ENCODE peak calls at places on chromosomes 4 and X, in six cellular contexts. D is foreskin fibroblast, F is Right ventricle myocardium superior, B is NCI-H345, G is substantia nigra, M is choroid plexus epithelial cell. U is an unnamed sample.

GRCh38 chrX:120603707-120604358 is at the start of gene MCTS1:
- DNase-seq in D (peak; percentile 93), F (peak; percentile 86), B (peak; percentile 80), G (peak; percentile 22), M (peak; percentile 97), U (peak; percentile 95)

GRCh38 chr4:89158884-89159503 is 47.7 kb downstream of the TIGD2 start:
- DNase-seq in D (peak; percentile 60), F (no peak), B (peak; percentile 33), G (no peak), M (peak; percentile 75), U (peak; percentile 20)

GRCh38 chr4:88616275-88616996 is 24.2 kb downstream of the HERC3 start:
- DNase-seq in D (peak; percentile 95), F (no peak), B (no peak), G (no peak), M (peak; percentile 78), U (no peak)

GRCh38 chr4:146054676-146055075 is 116.1 kb upstream of the ZNF827 start:
- DNase-seq in D (no peak), F (no peak), B (no peak), G (no peak), M (no peak), U (no peak)

GRCh38 chrX:41452972-41453371 is 5.8 kb downstream of the NYX start:
- DNase-seq in D (peak; percentile 64), F (no peak), B (no peak), G (no peak), M (peak; percentile 82), U (no peak)

GRCh38 chr4:174222266-174222872 is 61.1 kb downstream of the FBXO8 start:
- DNase-seq in D (peak; percentile 43), F (no peak), B (no peak), G (no peak), M (peak; percentile 60), U (no peak)

GRCh38 chr4:6716958-6717655 is 1.1 kb downstream of the BLOC1S4 start:
- DNase-seq in D (no peak), F (no peak), B (no peak), G (no peak), M (no peak), U (no peak)

GRCh38 chrX:29376584-29376983 is 789.3 kb downstream of the IL1RAPL1 start:
- DNase-seq in D (no peak), F (no peak), B (no peak), G (no peak), M (no peak), U (no peak)

GRCh38 chr4:58936436-58936835 is 1826.3 kb upstream of the IGFBP7 start:
- DNase-seq in D (no peak), F (no peak), B (no peak), G (no peak), M (no peak), U (no peak)

GRCh38 chrX:2627272-2627867 is 63.7 kb upstream of the CD99 start:
- DNase-seq in D (peak; percentile 30), F (no peak), B (no peak), G (no peak), M (peak; percentile 72), U (no peak)

GRCh38 chr4:41399191-41399590 is 138.8 kb upstream of the LIMCH1 start:
- DNase-seq in D (no peak), F (no peak), B (no peak), G (no peak), M (no peak), U (no peak)

GRCh38 chrX:153902388-153902787 is 2.1 kb upstream of the AVPR2 start:
- DNase-seq in D (no peak), F (no peak), B (no peak), G (no peak), M (no peak), U (no peak)

GRCh38 chr4:4613126-4613465 is 71.2 kb upstream of the STX18 start:
- DNase-seq in D (peak; percentile 24), F (no peak), B (no peak), G (no peak), M (no peak), U (no peak)

GRCh38 chr4:156676116-156676851 is 295.3 kb downstream of the PDGFC start:
- DNase-seq in D (no peak), F (no peak), B (no peak), G (no peak), M (no peak), U (no peak)

GRCh38 chr4:189033801-189034347 is 894.6 kb downstream of the TRIML1 start:
- DNase-seq in D (no peak), F (no peak), B (no peak), G (no peak), M (no peak), U (no peak)

GRCh38 chrX:110678591-110678990 is 117.0 kb downstream of the CHRDL1 start:
- DNase-seq in D (no peak), F (no peak), B (no peak), G (no peak), M (no peak), U (no peak)

GRCh38 chr4:59540311-59540710 is 1659.8 kb upstream of the ADGRL3 start:
- DNase-seq in D (no peak), F (no peak), B (no peak), G (no peak), M (no peak), U (no peak)

GRCh38 chr4:176799653-176800052 is 6.9 kb upstream of the VEGFC start:
- DNase-seq in D (no peak), F (no peak), B (no peak), G (no peak), M (no peak), U (no peak)

GRCh38 chr4:152909901-152910300 is 26.2 kb upstream of the FHDC1 start:
- DNase-seq in D (no peak), F (no peak), B (no peak), G (no peak), M (no peak), U (no peak)

GRCh38 chrX:28589048-28589447 is 1.8 kb downstream of the IL1RAPL1 start:
- DNase-seq in D (no peak), F (no peak), B (no peak), G (no peak), M (no peak), U (no peak)

U was measured in NCI-H774.